ENCODE peak calls at places on chromosome 6, in seven cellular contexts. J, A, K, M, P, C and D are unnamed samples.

GRCh38 chr6:12363651-12364381 is 73.7 kb downstream of the EDN1 start:
- DNase-seq in A (peak), C (no peak), J (no peak), P (no peak), K (peak), M (no peak), D (no peak)

GRCh38 chr6:129906515-129907077 is 45.5 kb upstream of the TMEM244 start:
- DNase-seq in C (no peak), A (no peak), K (no peak), J (no peak), M (no peak), P (no peak), D (no peak)

GRCh38 chr6:101402618-101403002 is 9.1 kb downstream of the GRIK2 start:
- DNase-seq in K (no peak), J (no peak), M (no peak), P (peak), C (no peak), A (no peak), D (no peak)

GRCh38 chr6:42401605-42401935 is 50.2 kb downstream of the TRERF1 start:
- DNase-seq in P (no peak), M (no peak), J (no peak), C (no peak), A (no peak), K (no peak), D (no peak)

GRCh38 chr6:43911625-43912577 is 141.9 kb downstream of the VEGFA start:
- DNase-seq in A (no peak), M (no peak), J (no peak), K (no peak), C (no peak), P (no peak), D (no peak)

GRCh38 chr6:94468830-94469229 is 1049.5 kb upstream of the EPHA7 start:
- DNase-seq in P (peak), C (no peak), J (no peak), M (no peak), K (peak), A (no peak), D (no peak)

GRCh38 chr6:117558818-117559217 is 43.5 kb downstream of the GOPC start:
- DNase-seq in M (no peak), P (no peak), K (no peak), A (no peak), C (no peak), J (no peak), D (no peak)

GRCh38 chr6:90374201-90374600 is 77.6 kb upstream of the BACH2 start:
- DNase-seq in J (peak), C (no peak), P (no peak), K (no peak), M (no peak), A (no peak), D (no peak)

GRCh38 chr6:157135691-157136090 is 187.6 kb downstream of the TMEM242 start:
- DNase-seq in A (no peak), P (no peak), M (no peak), C (no peak), J (no peak), K (no peak), D (no peak)

GRCh38 chr6:42744351-42744890 is 1.5 kb downstream of the TBCC start:
- DNase-seq in K (no peak), C (no peak), M (no peak), J (no peak), P (no peak), A (no peak), D (no peak)

GRCh38 chr6:169172435-169172834 is 81.2 kb downstream of the THBS2 start:
- DNase-seq in C (no peak), J (peak), K (peak), A (no peak), P (no peak), M (no peak), D (peak)